ENCODE peak calls at places on chromosome 13, in five cellular contexts. E, A, C, H and Z are unnamed samples.

GRCh38 chr13:95191821-95192220 is 109.4 kb downstream of the ABCC4 start:
- DNase-seq in H (peak; percentile 85), C (peak; percentile 17), A (peak; percentile 83), E (peak; percentile 80), Z (peak; percentile 89)

GRCh38 chr13:100434010-100434763 is 154.4 kb downstream of the GGACT start:
- DNase-seq in A (no peak), C (no peak), H (peak; percentile 74), E (no peak), Z (no peak)

GRCh38 chr13:113573065-113573464 is 11.5 kb upstream of the TFDP1 start:
- DNase-seq in E (no peak), A (no peak), H (no peak), C (no peak), Z (no peak)

GRCh38 chr13:23844132-23844531 is 45.1 kb downstream of the MIPEP start:
- DNase-seq in E (no peak), A (no peak), C (no peak), H (no peak), Z (no peak)

GRCh38 chr13:107079423-107080099 is 511.6 kb upstream of the ARGLU1 start:
- DNase-seq in E (no peak), C (no peak), A (no peak), H (no peak), Z (no peak)

GRCh38 chr13:51675385-51675784 is 91.1 kb downstream of the WDFY2 start:
- DNase-seq in A (no peak), E (no peak), H (no peak), C (no peak), Z (no peak)

GRCh38 chr13:60970736-60971135 is 444.9 kb downstream of the PCDH20 start:
- DNase-seq in A (no peak), H (no peak), C (no peak), E (no peak), Z (no peak)

GRCh38 chr13:41059466-41059865 is 1.8 kb upstream of the WBP4 start:
- DNase-seq in E (no peak), H (no peak), C (no peak), A (no peak), Z (no peak)

GRCh38 chr13:78595819-78596700 is 7.3 kb downstream of the POU4F1 start:
- DNase-seq in E (peak; percentile 84), C (peak; percentile 11), H (no peak), A (no peak), Z (peak; percentile 81)

GRCh38 chr13:99266827-99267226 is 8.6 kb upstream of the GPR18 start:
- DNase-seq in C (no peak), H (no peak), E (no peak), A (no peak), Z (no peak)

GRCh38 chr13:110363009-110363408 is 55.9 kb downstream of the COL4A2 start:
- DNase-seq in C (no peak), H (no peak), A (no peak), E (no peak), Z (peak; percentile 29)

GRCh38 chr13:48775285-48775684 is 121.6 kb downstream of the CYSLTR2 start:
- DNase-seq in A (no peak), C (no peak), H (no peak), E (no peak), Z (no peak)

GRCh38 chr13:92719868-92720267 is 506.7 kb upstream of the GPC6 start:
- DNase-seq in E (no peak), H (peak; percentile 2), A (no peak), C (no peak), Z (peak; percentile 43)

GRCh38 chr13:36370108-36370429 is 23.9 kb upstream of the SPART start:
- DNase-seq in A (no peak), H (no peak), C (no peak), E (no peak), Z (no peak)

GRCh38 chr13:28035146-28035782 is 46.8 kb upstream of the URAD start:
- DNase-seq in E (no peak), A (peak; percentile 22), C (no peak), H (no peak), Z (no peak)

GRCh38 chr13:40971321-40971720 is 47.8 kb downstream of the ELF1 start:
- DNase-seq in H (no peak), A (no peak), E (no peak), C (no peak), Z (no peak)

GRCh38 chr13:45718992-45719391 is 16.9 kb downstream of the CBY2 start:
- DNase-seq in E (no peak), A (no peak), C (no peak), H (no peak), Z (peak; percentile 30)

GRCh38 chr13:74171621-74172020 is 37.4 kb upstream of the KLF12 start:
- DNase-seq in A (no peak), E (no peak), H (no peak), C (no peak), Z (no peak)

GRCh38 chr13:110965038-110965754 is 50.3 kb upstream of the ANKRD10 start:
- DNase-seq in E (no peak), H (no peak), C (no peak), A (no peak), Z (no peak)

GRCh38 chr13:49062297-49062896 is 86.7 kb downstream of the FNDC3A start:
- DNase-seq in H (no peak), C (no peak), A (no peak), E (no peak), Z (no peak)

GRCh38 chr13:33034061-33034460 is 17.8 kb downstream of the KL start:
- DNase-seq in H (no peak), A (no peak), E (no peak), C (no peak), Z (no peak)

GRCh38 chr13:45615501-45616101 is at the start of gene ERICH6B:
- DNase-seq in E (peak; percentile 93), A (no peak), H (no peak), C (no peak), Z (peak; percentile 92)

GRCh38 chr13:46124967-46125933 is 20.4 kb upstream of the CPB2 start:
- DNase-seq in A (no peak), C (peak; percentile 10), E (no peak), H (no peak), Z (no peak)

GRCh38 chr13:110942248-110942981 is 27.5 kb upstream of the ANKRD10 start:
- DNase-seq in C (no peak), E (no peak), A (no peak), H (peak; percentile 79), Z (no peak)

GRCh38 chr13:24097667-24098066 is 62.9 kb upstream of the SPATA13 start:
- DNase-seq in A (no peak), C (peak; percentile 21), E (no peak), H (no peak), Z (no peak)

GRCh38 chr13:110312669-110313031 is 5.6 kb downstream of the COL4A2 start:
- DNase-seq in E (no peak), A (no peak), C (no peak), H (peak; percentile 30), Z (no peak)